ENCODE peak calls at places on chromosomes 13 and 19, in five cellular contexts. F, P, G, I and N are unnamed samples.

GRCh38 chr19:51101171-51101865 is 6.9 kb downstream of the CTU1 start:
- DNase-seq in P (no peak), G (no peak), I (no peak), F (no peak), N (no peak)

GRCh38 chr13:103012611-103013010 is 53.6 kb downstream of the SLC10A2 start:
- DNase-seq in I (no peak), P (no peak), F (no peak), G (no peak), N (no peak)

GRCh38 chr19:3361384-3362216 is 4.8 kb upstream of the NFIC start:
- DNase-seq in I (no peak), F (no peak), G (peak), P (no peak), N (no peak)

GRCh38 chr13:101341464-101341863 is 74.8 kb downstream of the NALCN start:
- DNase-seq in F (no peak), G (no peak), I (peak), P (no peak), N (no peak)

GRCh38 chr19:6044056-6044805 is 66.1 kb downstream of the RFX2 start:
- DNase-seq in I (no peak), F (peak), P (no peak), G (no peak), N (peak)

GRCh38 chr19:40806385-40807146 is 7.6 kb downstream of the EGLN2 start:
- DNase-seq in G (peak), I (peak), F (peak), P (peak), N (peak)

GRCh38 chr19:13461536-13461935 is 44.7 kb downstream of the CACNA1A start:
- DNase-seq in P (no peak), G (no peak), F (no peak), I (no peak), N (no peak)

GRCh38 chr13:73449258-73449657 is 390.5 kb downstream of the KLF5 start:
- DNase-seq in I (peak), P (no peak), G (no peak), F (no peak), N (no peak)

GRCh38 chr13:47256618-47257017 is 359.8 kb upstream of the HTR2A start:
- DNase-seq in P (no peak), I (peak), F (no peak), G (no peak), N (no peak)

GRCh38 chr13:39224841-39225240 is 186.6 kb downstream of the NHLRC3 start:
- DNase-seq in I (no peak), G (no peak), P (no peak), F (no peak), N (no peak)

GRCh38 chr13:43244482-43244881 is 221.1 kb downstream of the DNAJC15 start:
- DNase-seq in F (no peak), G (no peak), I (no peak), P (no peak), N (no peak)

GRCh38 chr13:111974065-111974640 is 92.8 kb upstream of the SOX1 start:
- DNase-seq in F (no peak), P (no peak), I (no peak), G (no peak), N (no peak)

GRCh38 chr19:58500242-58500641 is 11.6 kb downstream of the SLC27A5 start:
- DNase-seq in P (no peak), I (no peak), G (no peak), F (no peak), N (no peak)

GRCh38 chr13:20980899-20981298 is 78.4 kb upstream of the XPO4 start:
- DNase-seq in P (no peak), F (no peak), I (no peak), G (no peak), N (no peak)

GRCh38 chr13:26499209-26499601 is 58.3 kb upstream of the WASF3 start:
- DNase-seq in I (no peak), G (no peak), F (no peak), P (no peak), N (no peak)

GRCh38 chr13:36571444-36571843 is 102.4 kb upstream of the SERTM1 start:
- DNase-seq in G (no peak), I (peak), F (no peak), P (no peak), N (no peak)

GRCh38 chr13:75705395-75705794 is 69.3 kb downstream of the LMO7 start:
- DNase-seq in P (no peak), I (peak), F (no peak), G (no peak), N (no peak)

GRCh38 chr19:30222428-30222873 is 149.7 kb upstream of the ZNF536 start:
- DNase-seq in I (no peak), F (no peak), G (peak), P (peak), N (no peak)
- TF ChIP-seq CTCF in I (peak), F (peak), G (peak), P (peak), N (peak)

GRCh38 chr13:113460599-113460998 is 7.3 kb upstream of the ADPRHL1 start:
- DNase-seq in P (no peak), G (no peak), I (no peak), F (no peak), N (no peak)

GRCh38 chr13:113456116-113456702 is 2.9 kb upstream of the ADPRHL1 start:
- DNase-seq in I (no peak), P (no peak), G (no peak), F (peak), N (no peak)

GRCh38 chr13:113457510-113457909 is 4.2 kb upstream of the ADPRHL1 start:
- DNase-seq in I (no peak), F (peak), G (no peak), P (no peak), N (no peak)

GRCh38 chr13:113460064-113460555 is 6.8 kb upstream of the ADPRHL1 start:
- DNase-seq in F (no peak), G (no peak), I (no peak), P (no peak), N (no peak)

GRCh38 chr13:113458218-113459065 is 5.2 kb upstream of the ADPRHL1 start:
- DNase-seq in P (no peak), G (peak), I (no peak), F (no peak), N (no peak)
- TF ChIP-seq CTCF in P (peak), G (peak), I (peak), F (peak), N (peak)

DNA sequence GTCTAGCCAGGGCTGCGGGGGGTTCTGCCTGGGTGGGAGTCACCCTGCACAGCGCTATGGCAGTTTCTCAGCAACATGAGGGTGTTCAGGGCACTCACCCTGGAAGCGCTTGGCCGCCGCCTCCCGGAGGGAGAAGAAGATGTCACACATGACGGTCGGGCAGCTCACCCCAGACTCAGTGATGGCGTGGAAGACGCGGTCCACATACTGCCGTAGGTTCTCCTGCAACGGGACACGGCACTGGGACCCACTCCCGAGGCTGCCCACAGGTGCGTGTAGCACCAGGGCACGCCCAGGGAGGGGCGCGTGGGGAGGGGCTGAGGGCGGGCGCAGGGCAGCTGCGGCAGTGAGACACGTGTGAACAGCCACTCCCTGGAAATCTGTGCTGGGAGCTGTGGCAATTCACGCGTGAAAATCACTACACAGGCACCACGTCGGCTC is 41.3 kb upstream of the C13orf46 start:
- DNase-seq in I (no peak), G (no peak), F (no peak), P (no peak), N (no peak)
- TF ChIP-seq CTCF in I (no peak), G (no peak), F (no peak), P (no peak), N (no peak)

GRCh38 chr13:24004971-24005370 is 107.7 kb upstream of the C1QTNF9B start:
- DNase-seq in I (no peak), G (no peak), P (no peak), F (no peak), N (no peak)

GRCh38 chr13:24007979-24008620 is 110.8 kb upstream of the C1QTNF9B start:
- DNase-seq in I (no peak), F (no peak), P (no peak), G (no peak), N (no peak)

GRCh38 chr13:24008679-24009078 is 111.4 kb upstream of the C1QTNF9B start:
- DNase-seq in G (no peak), I (peak), F (peak), P (no peak), N (no peak)

GRCh38 chr13:24005711-24006281 is 108.5 kb upstream of the C1QTNF9B start:
- DNase-seq in I (no peak), F (no peak), P (no peak), G (no peak), N (no peak)

GRCh38 chr13:24006520-24007248 is 109.4 kb upstream of the C1QTNF9B start:
- DNase-seq in I (no peak), P (no peak), G (no peak), F (no peak), N (no peak)
- TF ChIP-seq CTCF in I (no peak), P (no peak), G (no peak), F (no peak), N (no peak)

GRCh38 chr19:8366121-8366581 is 2.2 kb downstream of the ANGPTL4 start:
- DNase-seq in F (no peak), G (no peak), I (no peak), P (no peak), N (no peak)

GRCh38 chr19:8361921-8362793 is 1.8 kb upstream of the ANGPTL4 start:
- DNase-seq in G (peak), F (peak), P (no peak), I (peak), N (no peak)

GRCh38 chr19:8366961-8367326 is 3.0 kb downstream of the ANGPTL4 start:
- DNase-seq in P (no peak), G (no peak), I (peak), F (no peak), N (no peak)

GRCh38 chr19:8367327-8368001 is 3.5 kb downstream of the ANGPTL4 start:
- DNase-seq in I (peak), P (no peak), F (peak), G (no peak), N (peak)

DNA sequence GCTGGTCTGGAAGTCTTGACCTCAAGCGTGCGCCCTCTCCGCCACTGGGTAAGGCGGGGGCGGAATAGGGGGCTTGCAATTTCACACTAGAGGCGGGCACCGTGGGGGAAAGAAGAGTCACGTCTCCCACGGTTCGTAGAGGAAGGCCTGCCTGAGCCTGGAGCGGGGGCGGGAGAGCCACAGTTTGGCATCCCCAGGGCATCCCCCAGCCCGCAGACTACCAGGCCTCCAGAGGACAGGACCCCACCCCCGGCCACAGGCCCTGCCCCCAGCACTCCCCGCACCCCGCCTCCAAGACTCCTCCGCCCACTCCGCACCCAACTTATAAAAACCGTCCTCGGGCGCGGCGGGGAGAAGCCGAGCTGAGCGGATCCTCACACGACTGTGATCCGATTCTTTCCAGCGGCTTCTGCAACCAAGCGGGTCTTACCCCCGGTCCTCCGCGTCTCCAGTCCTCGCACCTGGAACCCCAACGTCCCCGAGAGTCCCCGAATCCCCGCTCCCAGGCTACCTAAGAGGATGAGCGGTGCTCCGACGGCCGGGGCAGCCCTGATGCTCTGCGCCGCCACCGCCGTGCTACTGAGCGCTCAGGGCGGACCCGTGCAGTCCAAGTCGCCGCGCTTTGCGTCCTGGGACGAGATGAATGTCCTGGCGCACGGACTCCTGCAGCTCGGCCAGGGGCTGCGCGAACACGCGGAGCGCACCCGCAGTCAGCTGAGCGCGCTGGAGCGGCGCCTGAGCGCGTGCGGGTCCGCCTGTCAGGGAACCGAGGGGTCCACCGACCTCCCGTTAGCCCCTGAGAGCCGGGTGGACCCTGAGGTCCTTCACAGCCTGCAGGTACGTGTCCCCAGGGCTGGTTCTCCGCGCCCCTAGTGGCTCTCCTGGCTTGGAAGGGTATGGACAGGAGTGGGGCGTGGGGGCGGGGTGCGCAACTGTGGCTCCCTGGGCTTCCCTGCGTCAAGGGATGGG is at the start of gene ANGPTL4:
- DNase-seq in G (peak), F (peak), P (peak), I (peak), N (peak)
- TF ChIP-seq CTCF in G (no peak), F (no peak), P (peak), I (peak), N (peak)

GRCh38 chr19:31274964-31275319 is 74.3 kb downstream of the TSHZ3 start:
- DNase-seq in P (no peak), I (no peak), G (no peak), F (no peak), N (no peak)
- TF ChIP-seq CTCF in P (no peak), I (no peak), G (no peak), F (no peak), N (no peak)

GRCh38 chr19:18399008-18399407 is 1.6 kb upstream of the LRRC25 start:
- DNase-seq in P (no peak), I (peak), G (no peak), F (peak), N (no peak)
- TF ChIP-seq CTCF in P (no peak), I (no peak), G (no peak), F (no peak), N (no peak)

GRCh38 chr19:12052057-12052570 is 647 bp downstream of the ZNF878 start:
- DNase-seq in F (no peak), I (peak), P (no peak), G (peak), N (no peak)

GRCh38 chr19:12047868-12048267 is 4.9 kb downstream of the ZNF878 start:
- DNase-seq in F (no peak), G (no peak), P (no peak), I (no peak), N (no peak)

GRCh38 chr19:12055784-12056183 is 3.0 kb upstream of the ZNF878 start:
- DNase-seq in F (no peak), G (no peak), I (no peak), P (no peak), N (no peak)

GRCh38 chr19:12052571-12053169 is at the start of gene ZNF878:
- DNase-seq in F (peak), I (peak), P (peak), G (peak), N (peak)
- TF ChIP-seq CTCF in F (peak), I (no peak), P (peak), G (no peak), N (peak)

GRCh38 chr19:29785955-29786589 is 25.7 kb upstream of the CCNE1 start:
- DNase-seq in G (peak), F (no peak), I (no peak), P (no peak), N (no peak)
- TF ChIP-seq CTCF in G (no peak), F (no peak), I (no peak), P (no peak), N (peak)

GRCh38 chr13:108967371-108967770 is 338.0 kb downstream of the MYO16 start:
- DNase-seq in G (no peak), P (no peak), F (no peak), I (no peak), N (no peak)
- TF ChIP-seq CTCF in G (no peak), P (no peak), F (no peak), I (no peak), N (no peak)